ENCODE peak calls at places on chromosomes 5 and 9, in five cellular contexts. M is uterus, C is tibial artery, D is cardiac muscle cell, Q is lung. R is an unnamed sample.

GRCh38 chr5:146755781-146756180 is 122.8 kb downstream of the PPP2R2B start:
- DNase-seq in M (no peak), C (no peak), D (no peak), Q (no peak), R (no peak)

GRCh38 chr5:120083851-120084615 is 380.1 kb upstream of the PRR16 start:
- DNase-seq in M (no peak), C (no peak), D (no peak), Q (no peak), R (no peak)

GRCh38 chr9:117044241-117044640 is 357.1 kb downstream of the TRIM32 start:
- DNase-seq in M (no peak), C (no peak), D (no peak), Q (no peak), R (no peak)

GRCh38 chr5:169354921-169355320 is 54.0 kb upstream of the SLIT3 start:
- DNase-seq in M (no peak), C (no peak), D (no peak), Q (no peak), R (no peak)

GRCh38 chr9:107637421-107638420 is 148.2 kb upstream of the KLF4 start:
- DNase-seq in M (peak), C (peak), D (peak), Q (peak), R (peak)

GRCh38 chr9:128629136-128629535 is 27.5 kb downstream of the DYNC2I2 start:
- DNase-seq in M (no peak), C (no peak), D (no peak), Q (no peak), R (no peak)

GRCh38 chr5:175813943-175814630 is 57.3 kb upstream of the CPLX2 start:
- DNase-seq in M (no peak), C (no peak), D (no peak), Q (no peak), R (no peak)

GRCh38 chr5:53481887-53482716 is 1.7 kb downstream of the FST start:
- DNase-seq in M (peak), C (peak), D (peak), Q (peak), R (peak)

GRCh38 chr5:164597293-164597900 is 1092.0 kb downstream of the MAT2B start:
- DNase-seq in M (no peak), C (no peak), D (no peak), Q (no peak), R (no peak)

GRCh38 chr9:114990901-114991300 is 60.5 kb upstream of the TNFSF8 start:
- DNase-seq in M (no peak), C (no peak), D (no peak), Q (no peak), R (no peak)

GRCh38 chr9:96853711-96854072 is 622 bp downstream of the ZNF782 start:
- DNase-seq in M (no peak), C (no peak), D (no peak), Q (no peak), R (no peak)

GRCh38 chr5:145936401-145937131 is at the start of gene SH3RF2:
- DNase-seq in M (no peak), C (peak), D (peak), Q (peak), R (peak)

GRCh38 chr5:171907731-171908343 is 98.6 kb downstream of the FBXW11 start:
- DNase-seq in M (peak), C (no peak), D (peak), Q (peak), R (no peak)

GRCh38 chr9:137236936-137237421 is 4.1 kb upstream of the TUBB4B start:
- DNase-seq in M (no peak), C (no peak), D (no peak), Q (no peak), R (no peak)

GRCh38 chr9:35560625-35561337 is 44.3 kb upstream of the TESK1 start:
- DNase-seq in M (peak), C (no peak), D (no peak), Q (no peak), R (no peak)

GRCh38 chr5:72464071-72464470 is 43.1 kb downstream of the ZNF366 start:
- DNase-seq in M (no peak), C (no peak), D (peak), Q (no peak), R (no peak)

GRCh38 chr9:14071484-14071883 is 242.5 kb downstream of the NFIB start:
- DNase-seq in M (no peak), C (no peak), D (no peak), Q (no peak), R (no peak)

GRCh38 chr9:101438523-101438922 is 2.9 kb upstream of the ALDOB start:
- DNase-seq in M (no peak), C (no peak), D (no peak), Q (no peak), R (no peak)

GRCh38 chr9:101435601-101436079 is at the start of gene ALDOB:
- DNase-seq in M (no peak), C (no peak), D (no peak), Q (no peak), R (no peak)

GRCh38 chr9:101440714-101441230 is 5.2 kb upstream of the ALDOB start:
- DNase-seq in M (no peak), C (no peak), D (no peak), Q (no peak), R (no peak)

GRCh38 chr9:101434990-101435389 is 584 bp downstream of the ALDOB start:
- DNase-seq in M (no peak), C (no peak), D (no peak), Q (no peak), R (no peak)

DNA sequence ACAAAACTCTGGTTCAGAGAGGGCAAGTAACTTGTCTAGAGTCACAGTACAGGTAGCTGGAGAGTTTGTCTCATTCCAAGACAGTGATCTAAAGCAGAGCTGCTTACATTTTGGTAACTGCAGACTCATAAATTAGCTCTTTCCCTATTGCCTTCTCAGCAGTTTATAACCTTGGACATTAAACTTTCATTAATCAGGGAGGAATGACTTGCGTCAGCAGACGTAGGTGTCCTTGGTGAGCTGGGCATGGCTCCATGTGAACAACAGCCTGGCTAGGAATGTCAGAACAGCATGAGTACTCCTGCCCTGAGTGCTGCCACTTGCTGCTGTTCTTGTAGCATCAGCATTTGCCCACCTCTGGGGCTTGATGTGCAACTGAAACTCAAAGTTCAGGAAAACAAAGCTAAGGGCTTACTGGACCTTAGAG is 2.2 kb upstream of the ALDOB start:
- DNase-seq in M (no peak), C (no peak), D (no peak), Q (no peak), R (peak)
- H3K27ac ChIP-seq in M (no peak), C (no peak), D (no peak), Q (peak), R (peak)

GRCh38 chr5:150131978-150132694 is 23.5 kb downstream of the PDGFRB start:
- DNase-seq in M (peak), C (peak), D (no peak), Q (no peak), R (no peak)

GRCh38 chr5:150134198-150134588 is 21.5 kb downstream of the PDGFRB start:
- DNase-seq in M (no peak), C (no peak), D (no peak), Q (no peak), R (no peak)

GRCh38 chr5:150135557-150135956 is 20.1 kb downstream of the PDGFRB start:
- DNase-seq in M (no peak), C (no peak), D (no peak), Q (no peak), R (no peak)

GRCh38 chr5:150132740-150133139 is 22.9 kb downstream of the PDGFRB start:
- DNase-seq in M (no peak), C (peak), D (no peak), Q (no peak), R (no peak)

DNA sequence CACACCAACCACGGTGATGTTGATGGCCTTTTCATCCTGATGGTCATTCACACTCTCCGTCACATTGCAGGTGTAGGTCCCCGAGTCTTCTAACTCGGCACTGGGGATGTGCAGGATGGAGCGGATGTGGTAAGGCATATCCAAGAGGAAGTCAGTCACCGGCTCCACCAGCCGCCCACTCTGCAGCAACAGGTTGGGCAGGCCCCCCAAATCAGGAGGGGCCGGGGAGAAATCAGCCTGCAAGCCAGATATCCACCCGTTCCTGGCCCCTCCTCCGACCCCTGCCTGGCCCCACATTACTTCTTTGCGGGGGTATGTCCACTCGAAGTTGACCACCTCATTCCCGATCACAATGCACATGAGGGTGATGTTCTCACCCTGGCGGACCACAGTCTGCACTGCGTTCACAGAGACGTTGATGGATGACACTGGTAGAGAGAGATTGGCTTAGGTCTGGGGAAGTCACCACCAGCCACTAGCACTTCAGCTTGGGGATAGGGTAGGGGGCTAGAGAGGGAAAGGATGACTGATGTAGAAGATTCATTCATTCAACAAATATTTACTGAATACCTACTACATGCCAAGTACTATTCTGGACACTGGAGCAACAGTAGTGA is 22.0 kb downstream of the PDGFRB start:
- DNase-seq in M (no peak), C (no peak), D (no peak), Q (no peak), R (no peak)
- H3K27ac ChIP-seq in M (peak), C (peak), D (no peak), Q (no peak), R (peak)

GRCh38 chr5:16690243-16690839 is 73.5 kb upstream of the RETREG1 start:
- DNase-seq in M (no peak), C (no peak), D (peak), Q (no peak), R (no peak)
- H3K27ac ChIP-seq in M (no peak), C (no peak), D (no peak), Q (no peak), R (no peak)

GRCh38 chr5:65800775-65801174 is 78.8 kb downstream of the NLN start:
- DNase-seq in M (no peak), C (no peak), D (no peak), Q (no peak), R (no peak)

GRCh38 chr5:65803699-65804426 is 81.9 kb downstream of the NLN start:
- DNase-seq in M (no peak), C (no peak), D (peak), Q (no peak), R (no peak)

GRCh38 chr5:65801332-65801731 is 79.3 kb downstream of the NLN start:
- DNase-seq in M (no peak), C (no peak), D (peak), Q (no peak), R (no peak)

GRCh38 chr5:65802820-65803219 is 80.8 kb downstream of the NLN start:
- DNase-seq in M (no peak), C (no peak), D (no peak), Q (no peak), R (no peak)

GRCh38 chr5:65802080-65802479 is 80.1 kb downstream of the NLN start:
- DNase-seq in M (no peak), C (no peak), D (no peak), Q (no peak), R (no peak)
- H3K27ac ChIP-seq in M (no peak), C (no peak), D (no peak), Q (no peak), R (no peak)

DNA sequence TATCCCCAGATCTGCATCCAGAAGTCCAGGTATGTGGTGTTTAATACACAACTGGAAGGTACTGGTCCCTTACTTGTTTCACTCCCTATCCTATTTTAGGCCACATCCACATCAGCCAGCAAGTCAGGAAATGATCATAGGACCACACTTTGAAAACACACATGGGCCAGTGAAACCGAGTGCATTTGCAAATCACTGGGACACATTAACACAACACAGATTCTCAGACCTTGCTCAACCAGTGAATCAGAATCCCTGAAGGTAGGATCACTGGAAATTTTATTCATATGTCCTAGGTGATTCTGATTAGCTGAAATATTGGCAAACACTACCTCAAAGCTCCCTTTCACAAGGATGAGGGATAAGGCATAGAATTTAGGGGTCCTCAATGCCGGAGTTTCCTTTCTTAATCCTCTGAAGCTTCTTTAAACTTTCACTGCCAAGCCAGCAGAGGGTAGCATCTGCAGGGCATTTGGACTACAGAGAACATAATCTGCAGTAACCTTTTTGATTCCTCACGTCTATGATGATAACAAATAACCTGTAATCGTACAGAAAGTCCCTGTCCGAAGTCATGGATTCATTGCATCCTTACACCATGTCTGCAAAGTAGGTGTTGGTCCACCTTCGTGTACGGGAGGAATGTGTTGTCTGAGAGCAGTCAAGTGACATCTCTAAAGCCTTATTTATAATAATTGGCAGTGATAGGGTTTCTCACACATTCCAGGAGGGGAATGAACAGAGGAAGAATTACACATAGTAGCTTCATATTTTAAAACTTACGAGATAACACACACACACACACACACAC is 11.0 kb upstream of the ABLIM3 start:
- DNase-seq in M (no peak), C (no peak), D (no peak), Q (no peak), R (no peak)
- H3K27ac ChIP-seq in M (no peak), C (no peak), D (no peak), Q (no peak), R (peak)

DNA sequence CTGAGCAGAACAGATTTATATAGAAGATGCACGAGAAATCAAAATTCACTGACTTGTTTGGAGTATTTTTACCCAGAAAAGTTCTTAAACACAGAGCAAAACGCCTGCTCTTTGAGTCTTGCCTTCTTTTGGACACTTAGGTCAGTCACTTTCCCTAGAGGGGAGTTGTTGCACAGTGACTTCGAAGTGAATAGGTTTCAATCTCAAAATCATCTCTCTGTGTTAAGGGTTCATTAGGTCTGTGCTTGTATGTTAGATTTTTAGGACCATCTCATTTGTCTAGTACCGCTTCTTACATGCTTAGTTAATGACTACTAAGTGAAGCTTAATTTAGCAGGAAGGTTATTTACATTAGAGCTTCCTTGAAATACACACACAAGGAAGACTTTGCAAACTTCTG is 1.8 kb downstream of the ALDH1A1 start:
- DNase-seq in M (no peak), C (no peak), D (no peak), Q (no peak), R (no peak)
- H3K27ac ChIP-seq in M (peak), C (no peak), D (no peak), Q (peak), R (peak)

GRCh38 chr5:88676637-88677481 is 206.1 kb downstream of the MEF2C start:
- DNase-seq in M (no peak), C (no peak), D (no peak), Q (no peak), R (no peak)
- H3K27ac ChIP-seq in M (peak), C (no peak), D (no peak), Q (no peak), R (no peak)

GRCh38 chr5:149420509-149421371 is 41.6 kb upstream of the IL17B start:
- DNase-seq in M (peak), C (peak), D (peak), Q (no peak), R (no peak)
- H3K27ac ChIP-seq in M (peak), C (peak), D (peak), Q (peak), R (peak)

GRCh38 chr5:149138182-149138923 is 2.9 kb upstream of the ABLIM3 start:
- DNase-seq in M (no peak), C (no peak), D (no peak), Q (no peak), R (no peak)
- H3K27ac ChIP-seq in M (no peak), C (no peak), D (no peak), Q (peak), R (peak)